ENCODE peak calls at places on chromosomes 6 and 20, in six cellular contexts. D is CD8-positive, alpha-beta T cell; T is uterus; R is ascending aorta; X is cardiac fibroblast; U is left ventricle myocardium inferior. V is an unnamed sample.

GRCh38 chr6:21914121-21914973 is 320.8 kb downstream of the SOX4 start:
- DNase-seq in R (peak), U (peak), D (peak), T (peak), X (no peak), V (peak)

GRCh38 chr20:38935285-38935684 is 9.1 kb downstream of the FAM83D start:
- DNase-seq in D (no peak), R (no peak), U (no peak), T (no peak), X (peak), V (no peak)

GRCh38 chr6:152948150-152948768 is 34.6 kb downstream of the FBXO5 start:
- DNase-seq in T (no peak), X (peak), U (no peak), R (no peak), D (no peak), V (no peak)

GRCh38 chr6:99434702-99435530 is 9.8 kb upstream of the PNISR start:
- DNase-seq in R (no peak), U (no peak), X (peak), D (no peak), T (no peak), V (no peak)

GRCh38 chr6:64012351-64013060 is 376.9 kb downstream of the PHF3 start:
- DNase-seq in D (no peak), X (peak), U (no peak), R (no peak), T (no peak), V (no peak)

GRCh38 chr6:37279366-37280134 is 21.6 kb upstream of the TMEM217 start:
- DNase-seq in U (no peak), D (no peak), X (peak), T (no peak), R (peak), V (no peak)

GRCh38 chr20:61437280-61438206 is 185.5 kb downstream of the CDH4 start:
- DNase-seq in R (no peak), D (no peak), U (peak), X (peak), T (no peak), V (no peak)

GRCh38 chr6:103327079-103327478 is 1532.6 kb downstream of the HACE1 start:
- DNase-seq in R (no peak), D (no peak), U (no peak), X (no peak), T (no peak), V (no peak)

GRCh38 chr20:23396961-23397620 is 24.2 kb downstream of the NAPB start:
- DNase-seq in D (no peak), R (no peak), U (no peak), T (no peak), X (peak), V (no peak)

GRCh38 chr20:57030611-57031600 is 235.5 kb downstream of the BMP7 start:
- DNase-seq in D (no peak), R (no peak), T (no peak), U (no peak), X (peak), V (no peak)

GRCh38 chr20:55522296-55522815 is 483.0 kb downstream of the CBLN4 start:
- DNase-seq in D (no peak), R (no peak), T (no peak), U (no peak), X (no peak), V (no peak)

GRCh38 chr20:44785768-44786167 is 24.6 kb downstream of the RIMS4 start:
- DNase-seq in T (no peak), U (no peak), X (peak), D (no peak), R (no peak), V (no peak)

GRCh38 chr6:152941746-152942145 is 41.1 kb downstream of the FBXO5 start:
- DNase-seq in X (no peak), U (no peak), R (no peak), T (no peak), D (no peak), V (no peak)

GRCh38 chr6:163133017-163133416 is 281.5 kb upstream of the QKI start:
- DNase-seq in T (no peak), X (no peak), D (no peak), U (no peak), R (no peak), V (no peak)

GRCh38 chr6:37242429-37243052 is 15.0 kb upstream of the TBC1D22B start:
- DNase-seq in U (no peak), T (peak), D (no peak), X (peak), R (peak), V (peak)

GRCh38 chr20:44837949-44838348 is 27.6 kb upstream of the RIMS4 start:
- DNase-seq in R (no peak), T (no peak), X (no peak), U (no peak), D (no peak), V (no peak)

GRCh38 chr20:58850693-58851174 is at the start of gene GNAS-AS1:
- DNase-seq in X (peak), U (peak), T (peak), D (peak), R (peak), V (peak)

GRCh38 chr6:39361657-39362486 is 39.4 kb upstream of the KCNK16 start:
- DNase-seq in T (peak), R (peak), D (peak), U (peak), X (peak), V (no peak)

GRCh38 chr6:38982470-38982869 is 66.1 kb upstream of the GLP1R start:
- DNase-seq in R (no peak), D (no peak), X (no peak), T (no peak), U (no peak), V (no peak)

GRCh38 chr6:25017932-25018581 is 82.3 kb upstream of the RIPOR2 start:
- DNase-seq in T (peak), R (peak), U (peak), X (peak), D (peak), V (no peak)

GRCh38 chr6:102114402-102114801 is 720.9 kb downstream of the GRIK2 start:
- DNase-seq in U (no peak), T (no peak), D (no peak), X (no peak), R (no peak), V (no peak)

GRCh38 chr6:7421066-7421465 is 31.5 kb downstream of the RIOK1 start:
- DNase-seq in T (no peak), U (no peak), D (no peak), R (no peak), X (no peak), V (no peak)

GRCh38 chr6:112207773-112208172 is 46.6 kb downstream of the LAMA4 start:
- DNase-seq in U (no peak), T (no peak), D (no peak), X (no peak), R (no peak), V (no peak)

GRCh38 chr6:138162104-138162946 is 586 bp downstream of the ARFGEF3 start:
- DNase-seq in T (no peak), U (no peak), D (no peak), X (no peak), R (no peak), V (no peak)

GRCh38 chr6:27472182-27472616 is 706 bp downstream of the ZNF184 start:
- DNase-seq in D (peak), U (peak), T (peak), X (peak), R (peak), V (peak)

GRCh38 chr6:43472515-43472914 is 4.9 kb upstream of the TJAP1 start:
- DNase-seq in D (no peak), T (no peak), R (no peak), X (no peak), U (no peak), V (no peak)

GRCh38 chr6:10528170-10528981 is 7.2 kb downstream of the GCNT2 start:
- DNase-seq in D (peak), T (no peak), U (no peak), R (peak), X (no peak), V (no peak)

GRCh38 chr20:45987108-45987780 is 15.2 kb upstream of the ZNF335 start:
- DNase-seq in U (peak), R (no peak), T (no peak), X (peak), D (peak), V (peak)

GRCh38 chr20:45983279-45983743 is 11.3 kb upstream of the ZNF335 start:
- DNase-seq in D (no peak), U (no peak), T (no peak), R (no peak), X (no peak), V (no peak)

GRCh38 chr20:45981261-45981660 is 9.3 kb upstream of the ZNF335 start:
- DNase-seq in U (no peak), R (peak), T (no peak), X (no peak), D (no peak), V (no peak)

GRCh38 chr20:45985573-45985972 is 13.6 kb upstream of the ZNF335 start:
- DNase-seq in T (no peak), X (peak), R (no peak), U (no peak), D (no peak), V (no peak)
- TF ChIP-seq CTCF in T (no peak), X (no peak), R (no peak), U (no peak), D (no peak), V (no peak)

DNA sequence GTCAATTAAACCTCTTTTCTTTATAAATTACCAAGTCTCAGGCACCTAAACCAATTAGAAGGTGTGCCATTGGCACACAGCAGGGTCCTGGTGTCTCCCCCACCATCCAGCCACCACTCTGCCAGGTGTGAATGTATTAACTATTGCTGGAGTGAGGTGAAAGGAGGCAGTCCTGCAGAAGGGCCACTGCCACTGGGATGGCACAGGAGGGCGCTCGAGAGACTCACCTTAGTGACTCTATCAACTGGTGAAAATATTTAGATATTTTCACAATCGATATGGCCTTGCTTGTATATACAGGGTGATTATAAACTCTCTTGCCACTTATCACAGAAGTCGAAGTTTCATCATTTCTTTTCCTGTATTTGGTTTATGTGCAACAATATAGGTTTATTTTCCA is 145.6 kb upstream of the ESR1 start:
- DNase-seq in D (no peak), T (no peak), U (no peak), X (no peak), R (no peak), V (no peak)
- TF ChIP-seq CTCF in D (no peak), T (no peak), U (no peak), X (peak), R (no peak), V (no peak)

GRCh38 chr20:19828233-19828632 is 70.2 kb downstream of the RIN2 start:
- DNase-seq in D (peak), U (no peak), X (peak), T (no peak), R (no peak), V (no peak)
- TF ChIP-seq CTCF in D (no peak), U (peak), X (peak), T (no peak), R (no peak), V (no peak)

GRCh38 chr6:19028201-19028600 is 641.1 kb downstream of the RNF144B start:
- DNase-seq in U (no peak), T (no peak), D (no peak), X (no peak), R (no peak), V (no peak)

GRCh38 chr6:19024737-19025136 is 637.6 kb downstream of the RNF144B start:
- DNase-seq in D (no peak), R (peak), X (peak), U (no peak), T (no peak), V (no peak)
- TF ChIP-seq CTCF in D (no peak), R (peak), X (peak), U (peak), T (peak), V (no peak)

GRCh38 chr20:4740774-4741431 is 19.2 kb downstream of the PRND start:
- DNase-seq in T (peak), X (peak), R (no peak), U (peak), D (peak), V (peak)
- TF ChIP-seq CTCF in T (peak), X (peak), R (peak), U (peak), D (peak), V (no peak)

DNA sequence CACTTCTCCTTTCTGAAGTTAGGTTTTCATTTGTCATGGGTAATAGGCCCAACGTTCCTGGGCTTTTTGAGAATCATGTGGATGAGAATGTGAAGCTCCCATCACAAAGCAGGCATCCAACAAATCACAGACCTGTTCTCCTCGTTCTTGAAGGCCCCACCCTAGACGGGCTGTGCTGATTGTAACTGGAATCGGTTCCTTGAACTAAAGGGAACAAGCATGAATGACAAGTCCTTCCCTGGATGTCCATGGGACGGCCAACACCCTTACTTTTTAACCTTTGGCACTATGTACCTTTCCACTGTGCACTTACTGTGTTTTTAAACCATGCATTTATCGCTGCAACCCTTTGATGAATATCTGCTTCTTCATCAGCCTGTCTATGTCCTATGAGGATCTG is 438.2 kb downstream of the CD83 start:
- DNase-seq in D (no peak), T (no peak), U (no peak), X (no peak), R (no peak), V (no peak)
- TF ChIP-seq CTCF in D (no peak), T (no peak), U (no peak), X (no peak), R (no peak), V (no peak)

GRCh38 chr6:3209114-3210023 is 18.1 kb downstream of the TUBB2B start:
- DNase-seq in U (peak), X (peak), R (peak), T (peak), D (no peak), V (no peak)
- TF ChIP-seq CTCF in U (no peak), X (peak), R (no peak), T (no peak), D (no peak), V (no peak)

V was measured in omental fat pad.